ENCODE peak calls at places on chromosomes 1 and 21, in eight cellular contexts. D, S, F, A, V, Z, W and P are unnamed samples.

GRCh38 chr1:152502496-152503180 is 8.0 kb upstream of the LCE5A start:
- DNase-seq in D (no peak), S (no peak), F (no peak), A (no peak), V (no peak), Z (no peak), W (no peak), P (no peak)

GRCh38 chr1:79235221-79236002 is 228.9 kb upstream of the ADGRL4 start:
- DNase-seq in D (no peak), S (no peak), F (no peak), A (no peak), V (no peak), Z (no peak), W (no peak), P (no peak)

GRCh38 chr1:119968068-119968492 is 71.8 kb upstream of the ADAM30 start:
- DNase-seq in D (no peak), S (peak), F (no peak), A (peak), V (peak), Z (peak), W (peak), P (no peak)

GRCh38 chr1:197868751-197869501 is 33.5 kb upstream of the C1orf53 start:
- DNase-seq in D (peak), S (peak), F (no peak), A (no peak), V (peak), Z (peak), W (peak), P (peak)

GRCh38 chr1:186059311-186059710 is 315.7 kb downstream of the TPR start:
- DNase-seq in D (peak), S (no peak), F (no peak), A (no peak), V (no peak), Z (peak), W (no peak), P (no peak)

GRCh38 chr1:6585081-6585722 is 5.4 kb downstream of the ZBTB48 start:
- DNase-seq in D (no peak), S (no peak), F (no peak), A (no peak), V (no peak), Z (no peak), W (no peak), P (peak)

GRCh38 chr1:181126289-181126688 is 37.8 kb downstream of the IER5 start:
- DNase-seq in D (no peak), S (no peak), F (no peak), A (no peak), V (no peak), Z (no peak), W (no peak), P (no peak)

GRCh38 chr21:27590271-27590670 is 623.4 kb upstream of the ADAMTS5 start:
- DNase-seq in D (peak), S (no peak), F (peak), A (peak), V (no peak), Z (no peak), W (no peak), P (no peak)

GRCh38 chr1:246559310-246559709 is 6.8 kb downstream of the TFB2M start:
- DNase-seq in D (no peak), S (no peak), F (no peak), A (no peak), V (no peak), Z (no peak), W (no peak), P (no peak)

GRCh38 chr1:38953433-38953860 is 11.8 kb upstream of the RHBDL2 start:
- DNase-seq in D (no peak), S (no peak), F (no peak), A (no peak), V (no peak), Z (no peak), W (no peak), P (no peak)

GRCh38 chr1:151158311-151158710 is 1.9 kb downstream of the TNFAIP8L2 start:
- DNase-seq in D (no peak), S (no peak), F (no peak), A (no peak), V (peak), Z (no peak), W (peak), P (no peak)

GRCh38 chr1:162913345-162913744 is 52.4 kb upstream of the CCDC190 start:
- DNase-seq in D (no peak), S (no peak), F (no peak), A (no peak), V (no peak), Z (no peak), W (no peak), P (no peak)

GRCh38 chr1:119483441-119484200 is 23.4 kb upstream of the HSD3B1 start:
- DNase-seq in D (no peak), S (no peak), F (no peak), A (no peak), V (no peak), Z (no peak), W (no peak), P (no peak)

GRCh38 chr1:65068202-65069011 is 79.6 kb upstream of the AK4 start:
- DNase-seq in D (no peak), S (peak), F (no peak), A (no peak), V (no peak), Z (peak), W (peak), P (peak)

GRCh38 chr1:69711159-69711930 is 143.6 kb downstream of the LRRC7 start:
- DNase-seq in D (no peak), S (no peak), F (no peak), A (no peak), V (no peak), Z (no peak), W (no peak), P (no peak)

GRCh38 chr1:17605582-17606344 is 66.3 kb downstream of the ARHGEF10L start:
- DNase-seq in D (no peak), S (no peak), F (no peak), A (no peak), V (no peak), Z (peak), W (no peak), P (no peak)

GRCh38 chr1:232057217-232057895 is 430.8 kb downstream of the DISC1 start:
- DNase-seq in D (no peak), S (no peak), F (no peak), A (no peak), V (no peak), Z (no peak), W (no peak), P (peak)

GRCh38 chr1:6108937-6109636 is 63.4 kb downstream of the KCNAB2 start:
- DNase-seq in D (peak), S (peak), F (peak), A (peak), V (no peak), Z (peak), W (peak), P (no peak)

GRCh38 chr1:171300401-171300800 is 13.6 kb upstream of the FMO4 start:
- DNase-seq in D (no peak), S (no peak), F (no peak), A (no peak), V (no peak), Z (no peak), W (no peak), P (no peak)

GRCh38 chr1:72284398-72285073 is 2.2 kb upstream of the NEGR1 start:
- DNase-seq in D (peak), S (peak), F (peak), A (peak), V (no peak), Z (peak), W (peak), P (peak)

GRCh38 chr21:43193651-43194302 is 25.0 kb downstream of the CRYAA start:
- DNase-seq in D (peak), S (no peak), F (peak), A (peak), V (peak), Z (peak), W (no peak), P (no peak)

GRCh38 chr1:210448293-210448892 is 119.7 kb downstream of the HHAT start:
- DNase-seq in D (peak), S (peak), F (no peak), A (no peak), V (no peak), Z (peak), W (peak), P (peak)

GRCh38 chr1:178093150-178093957 is 550 bp upstream of the RASAL2 start:
- DNase-seq in D (peak), S (peak), F (peak), A (peak), V (peak), Z (peak), W (peak), P (peak)

GRCh38 chr1:51897699-51898031 is 19.1 kb upstream of the NRDC start:
- DNase-seq in D (peak), S (no peak), F (no peak), A (no peak), V (no peak), Z (peak), W (no peak), P (no peak)

GRCh38 chr1:47388548-47389238 is 27.4 kb upstream of the FOXE3 start:
- DNase-seq in D (no peak), S (peak), F (peak), A (peak), V (peak), Z (peak), W (peak), P (peak)

GRCh38 chr21:44939532-44940115 is at the start of gene SLX9:
- DNase-seq in D (peak), S (peak), F (peak), A (peak), V (peak), Z (peak), W (peak), P (peak)

GRCh38 chr1:244801246-244801645 is 34.2 kb upstream of the COX20 start:
- DNase-seq in D (no peak), S (peak), F (no peak), A (no peak), V (peak), Z (peak), W (peak), P (peak)

GRCh38 chr21:14753466-14754258 is 207.5 kb upstream of the SAMSN1 start:
- DNase-seq in D (no peak), S (no peak), F (no peak), A (no peak), V (no peak), Z (no peak), W (no peak), P (no peak)

GRCh38 chr1:158002022-158002629 is 8.7 kb downstream of the KIRREL1 start:
- DNase-seq in D (no peak), S (no peak), F (no peak), A (no peak), V (no peak), Z (peak), W (no peak), P (no peak)

GRCh38 chr1:172809751-172810150 is 150.8 kb downstream of the FASLG start:
- DNase-seq in D (no peak), S (no peak), F (no peak), A (no peak), V (no peak), Z (no peak), W (no peak), P (no peak)

GRCh38 chr1:9960705-9961562 is 17.7 kb downstream of the NMNAT1 start:
- DNase-seq in D (no peak), S (peak), F (no peak), A (no peak), V (no peak), Z (no peak), W (no peak), P (no peak)

GRCh38 chr1:160608941-160609340 is 29.6 kb upstream of the CD84 start:
- DNase-seq in D (no peak), S (no peak), F (no peak), A (no peak), V (no peak), Z (no peak), W (no peak), P (no peak)

GRCh38 chr1:12345350-12346217 is 115.8 kb downstream of the VPS13D start:
- DNase-seq in D (no peak), S (peak), F (no peak), A (no peak), V (no peak), Z (no peak), W (peak), P (no peak)

GRCh38 chr1:9376886-9377333 is 84.2 kb downstream of the SPSB1 start:
- DNase-seq in D (peak), S (no peak), F (peak), A (peak), V (no peak), Z (peak), W (no peak), P (no peak)

GRCh38 chr1:67532452-67533216 is 102.4 kb upstream of the SERBP1 start:
- DNase-seq in D (peak), S (peak), F (no peak), A (no peak), V (no peak), Z (peak), W (no peak), P (peak)

GRCh38 chr1:243587285-243587684 is 262.8 kb downstream of the AKT3 start:
- DNase-seq in D (no peak), S (no peak), F (peak), A (no peak), V (no peak), Z (no peak), W (no peak), P (no peak)

GRCh38 chr1:210792703-210793102 is 341.2 kb downstream of the KCNH1 start:
- DNase-seq in D (peak), S (no peak), F (no peak), A (no peak), V (no peak), Z (peak), W (no peak), P (no peak)

GRCh38 chr1:17913326-17914115 is 158.4 kb downstream of the ACTL8 start:
- DNase-seq in D (no peak), S (no peak), F (no peak), A (no peak), V (no peak), Z (no peak), W (no peak), P (no peak)